ENCODE peak calls at places on chromosomes 12 and 14, in four cellular contexts. W is A549; T is CD8-positive, alpha-beta memory T cell; P is caudate nucleus. I is an unnamed sample.
A peak's percentile ranks its signal among the peaks of the same experiment; 100 is the strongest.

GRCh38 chr12:123945441-123946151 is 27.0 kb downstream of the CCDC92 start:
- DNase-seq in W (no peak), T (no peak), P (no peak), I (no peak)

GRCh38 chr14:61649283-61649682 is 46.0 kb upstream of the HIF1A start:
- DNase-seq in W (no peak), T (no peak), P (no peak), I (no peak)

GRCh38 chr12:88650715-88651114 is 70.4 kb upstream of the KITLG start:
- DNase-seq in W (no peak), T (no peak), P (no peak), I (no peak)

GRCh38 chr12:119727600-119728436 is 59.9 kb downstream of the PRKAB1 start:
- DNase-seq in W (no peak), T (no peak), P (no peak), I (no peak)

GRCh38 chr14:18688346-18688745 is 87.4 kb downstream of the OR11H12 start:
- DNase-seq in W (no peak), T (no peak), P (no peak), I (no peak)

GRCh38 chr14:77099425-77100167 is 1.5 kb downstream of the CIPC start:
- DNase-seq in W (no peak), T (no peak), P (no peak), I (no peak)

GRCh38 chr12:91920276-91920675 is 225.4 kb downstream of the BTG1 start:
- DNase-seq in W (no peak), T (no peak), P (no peak), I (no peak)

GRCh38 chr12:72338437-72338836 is 66.3 kb downstream of the TRHDE start:
- DNase-seq in W (no peak), T (no peak), P (no peak), I (no peak)

GRCh38 chr12:56247923-56248322 is 10.3 kb downstream of the ANKRD52 start:
- DNase-seq in W (no peak), T (no peak), P (no peak), I (no peak)

GRCh38 chr14:89890589-89890988 is 63.9 kb downstream of the EFCAB11 start:
- DNase-seq in W (no peak), T (no peak), P (no peak), I (no peak)

GRCh38 chr12:89651192-89651591 is 57.4 kb downstream of the ATP2B1 start:
- DNase-seq in W (no peak), T (no peak), P (no peak), I (no peak)

GRCh38 chr12:570949-571794 is 92.1 kb downstream of the NINJ2 start:
- DNase-seq in W (peak; percentile 97), T (peak; percentile 31), P (no peak), I (no peak)

GRCh38 chr12:13609874-13610273 is 371.5 kb downstream of the GRIN2B start:
- DNase-seq in W (no peak), T (no peak), P (no peak), I (no peak)

GRCh38 chr12:120229071-120229582 is 28.2 kb upstream of the RPLP0 start:
- DNase-seq in W (no peak), T (no peak), P (no peak), I (no peak)

GRCh38 chr14:99774526-99775307 is 18.5 kb upstream of the EML1 start:
- DNase-seq in W (no peak), T (no peak), P (no peak), I (peak; percentile 52)

GRCh38 chr14:71242237-71242748 is 335.0 kb downstream of the PCNX1 start:
- DNase-seq in W (no peak), T (no peak), P (no peak), I (no peak)

GRCh38 chr14:31700282-31701074 is 139.3 kb downstream of the NUBPL start:
- DNase-seq in W (no peak), T (no peak), P (no peak), I (no peak)

GRCh38 chr12:106871477-106871876 is 84.2 kb upstream of the TMEM263 start:
- DNase-seq in W (peak; percentile 10), T (no peak), P (no peak), I (no peak)

I was measured in type B pancreatic cell.